ENCODE peak calls at places on chromosomes 4 and X, in four cellular contexts. M, N, Y and L are unnamed samples.

GRCh38 chrX:134419784-134420183 is 40.2 kb upstream of the HPRT1 start:
- DNase-seq in N (no peak), Y (no peak), M (no peak), L (no peak)

GRCh38 chr4:158850800-158851644 is 82.2 kb downstream of the FNIP2 start:
- DNase-seq in Y (peak; percentile 62), M (peak; percentile 57), N (no peak), L (peak; percentile 26)

GRCh38 chrX:153763989-153764755 is at the start of gene PLXNB3:
- DNase-seq in Y (peak; percentile 61), N (peak; percentile 59), M (peak; percentile 88), L (peak; percentile 26)

GRCh38 chr4:146520894-146521542 is 722 bp downstream of the SLC10A7 start:
- DNase-seq in N (peak; percentile 4), Y (peak; percentile 53), M (peak; percentile 82), L (peak; percentile 37)

GRCh38 chr4:112411781-112412281 is 104.1 kb downstream of the NEUROG2 start:
- DNase-seq in M (no peak), N (no peak), Y (no peak), L (no peak)

GRCh38 chr4:186765673-186766546 is 42.3 kb upstream of the FAT1 start:
- DNase-seq in M (no peak), Y (no peak), N (no peak), L (no peak)

GRCh38 chr4:184824776-184825393 is 883 bp downstream of the ACSL1 start:
- DNase-seq in Y (peak; percentile 16), M (no peak), N (no peak), L (no peak)

GRCh38 chrX:48523682-48524081 is 2.1 kb downstream of the EBP start:
- DNase-seq in Y (no peak), M (no peak), N (no peak), L (no peak)

DNA sequence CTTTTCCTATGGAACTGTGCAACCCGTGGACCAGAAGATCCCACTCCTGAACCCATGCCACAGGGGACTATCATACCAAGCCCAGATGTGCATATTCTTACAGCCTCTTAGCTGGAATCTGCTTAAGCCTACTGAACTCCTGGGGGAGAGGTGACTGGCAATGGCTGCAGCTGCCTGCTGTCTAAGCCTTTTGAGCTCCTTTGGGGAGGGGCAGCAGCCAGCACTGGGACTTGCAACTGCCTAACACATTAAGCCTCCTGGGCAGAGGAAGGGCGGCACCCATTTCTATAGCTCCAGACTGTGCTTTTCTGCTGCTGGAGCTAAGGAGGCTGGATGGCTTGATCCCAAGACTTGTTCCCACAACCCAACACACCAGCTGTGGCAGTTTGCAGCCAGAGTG is 117.9 kb upstream of the VEGFC start:
- DNase-seq in M (no peak), N (no peak), Y (no peak), L (no peak)
- H3K4me3 ChIP-seq in M (no peak overlapping the region), N (no peak overlapping the region), Y (no peak overlapping the region), L (no peak overlapping the region)

GRCh38 chrX:119236599-119237525 is 777 bp downstream of the PGRMC1 start:
- DNase-seq in Y (peak; percentile 43), M (peak; percentile 76), N (no peak), L (no peak)
- H3K4me3 ChIP-seq in Y (peak overlapping the region; percentile 72), M (peak overlapping the region; percentile 90), N (peak overlapping the region; percentile 55), L (peak overlapping the region; percentile 71)

GRCh38 chrX:130086414-130087207 is 23.7 kb downstream of the ELF4 start:
- DNase-seq in N (peak; percentile 49), Y (no peak), M (no peak), L (peak; percentile 94)

GRCh38 chrX:130083656-130084382 is 26.5 kb downstream of the ELF4 start:
- DNase-seq in N (no peak), M (no peak), Y (no peak), L (no peak)

GRCh38 chrX:130083107-130083490 is 27.2 kb downstream of the ELF4 start:
- DNase-seq in N (no peak), Y (no peak), M (no peak), L (no peak)

GRCh38 chrX:130085551-130085986 is 24.7 kb downstream of the ELF4 start:
- DNase-seq in M (peak; percentile 16), Y (no peak), N (no peak), L (no peak)

GRCh38 chrX:130084651-130085237 is 25.6 kb downstream of the ELF4 start:
- DNase-seq in Y (no peak), M (no peak), N (no peak), L (no peak)
- H3K4me3 ChIP-seq in Y (no peak overlapping the region), M (no peak overlapping the region), N (peak overlapping the region; percentile 71), L (no peak overlapping the region)

GRCh38 chrX:17007134-17007768 is 60.8 kb downstream of the REPS2 start:
- DNase-seq in M (peak; percentile 31), Y (peak; percentile 18), N (no peak), L (no peak)
- H3K4me3 ChIP-seq in M (no peak overlapping the region), Y (no peak overlapping the region), N (no peak overlapping the region), L (no peak overlapping the region)

GRCh38 chrX:131826572-131826971 is 196.5 kb upstream of the STK26 start:
- DNase-seq in M (no peak), Y (no peak), N (no peak), L (no peak)

GRCh38 chrX:131827935-131828334 is 195.2 kb upstream of the STK26 start:
- DNase-seq in N (no peak), Y (peak; percentile 20), M (peak; percentile 19), L (peak; percentile 25)

GRCh38 chrX:131816551-131817136 is 206.5 kb upstream of the STK26 start:
- DNase-seq in Y (peak; percentile 85), M (peak; percentile 70), N (peak; percentile 46), L (no peak)

GRCh38 chrX:131818297-131818936 is 204.7 kb upstream of the STK26 start:
- DNase-seq in Y (no peak), N (no peak), M (no peak), L (no peak)

DNA sequence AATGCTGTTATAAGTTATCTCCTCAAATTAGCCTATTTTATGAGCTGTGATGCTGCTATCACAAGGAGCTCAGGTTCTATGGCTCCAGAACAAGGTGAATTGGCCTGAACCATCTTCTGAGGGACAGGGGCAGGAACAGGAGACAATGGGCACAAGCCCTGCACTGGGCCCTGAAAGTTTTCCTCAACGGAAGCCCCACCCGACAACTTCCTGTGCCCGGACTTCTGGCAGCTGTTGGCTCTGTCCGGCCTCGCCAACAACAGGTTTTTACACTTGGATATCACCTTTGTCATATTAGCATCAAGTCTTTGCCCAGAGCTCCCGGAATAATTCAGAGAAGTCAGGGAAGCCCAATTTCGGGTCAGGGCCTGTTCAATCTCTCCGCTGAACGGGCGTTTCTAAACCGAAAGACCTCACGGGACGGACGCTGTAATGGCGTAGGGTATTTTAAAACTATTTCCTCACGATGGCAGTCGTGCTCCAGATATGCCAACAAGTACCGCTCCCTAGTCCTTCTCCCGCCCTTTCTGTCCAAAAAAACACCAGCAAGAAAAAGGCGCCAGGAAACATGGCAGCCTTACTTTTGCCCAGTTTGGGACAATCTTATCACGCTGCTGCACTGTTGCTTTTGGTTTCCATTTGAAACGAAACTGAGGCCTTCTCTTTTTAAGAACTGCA is 201.0 kb upstream of the STK26 start:
- DNase-seq in N (no peak), M (no peak), Y (peak; percentile 86), L (no peak)
- H3K4me3 ChIP-seq in N (no peak overlapping the region), M (no peak overlapping the region), Y (peak overlapping the region; percentile 44), L (no peak overlapping the region)

GRCh38 chr4:150974251-150974640 is 40.8 kb downstream of the LRBA start:
- DNase-seq in Y (no peak), N (no peak), M (no peak), L (no peak)

GRCh38 chr4:150971901-150972300 is 43.2 kb downstream of the LRBA start:
- DNase-seq in N (no peak), M (no peak), Y (peak; percentile 16), L (no peak)

GRCh38 chr4:150974750-150975149 is 40.3 kb downstream of the LRBA start:
- DNase-seq in M (no peak), Y (no peak), N (no peak), L (no peak)

GRCh38 chr4:150972592-150972991 is 42.5 kb downstream of the LRBA start:
- DNase-seq in N (no peak), M (no peak), Y (peak; percentile 44), L (no peak)

DNA sequence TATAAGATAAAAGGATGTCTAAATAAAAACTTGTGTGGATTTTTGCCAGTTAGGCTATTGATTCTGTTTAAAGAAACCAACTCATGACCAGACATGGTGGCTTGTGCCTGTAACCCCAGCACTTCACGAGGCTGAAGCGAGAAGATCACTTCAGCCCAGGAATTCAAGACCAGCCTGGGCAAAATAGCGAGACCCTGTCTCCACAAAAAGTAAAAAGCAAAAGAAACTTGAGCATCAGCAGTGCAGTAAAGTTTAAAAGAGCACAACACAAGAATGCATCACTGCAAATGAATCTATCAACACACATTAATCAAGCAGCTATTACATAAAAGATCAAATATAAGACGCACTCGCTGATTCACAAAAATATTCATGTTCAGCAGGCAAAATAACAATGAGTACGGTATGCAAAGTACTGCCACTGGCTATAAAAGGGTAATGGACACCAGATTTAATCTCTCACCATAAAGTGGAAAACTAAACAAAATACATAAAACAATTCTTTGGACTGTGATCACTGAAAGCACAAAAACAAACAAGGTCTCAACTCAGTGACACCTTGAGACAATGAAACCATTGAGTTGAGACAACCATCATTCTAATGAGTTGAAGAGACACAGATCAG is 41.3 kb downstream of the LRBA start:
- DNase-seq in M (peak; percentile 7), Y (no peak), N (no peak), L (no peak)
- H3K4me3 ChIP-seq in M (no peak overlapping the region), Y (no peak overlapping the region), N (no peak overlapping the region), L (no peak overlapping the region)